ENCODE peak calls at places on chromosomes 3 and 15, in five cellular contexts. Z, D, L, B and F are unnamed samples.

GRCh38 chr3:126380011-126380768 is 14.5 kb upstream of the CFAP100 start:
- DNase-seq in B (no peak), D (no peak), Z (no peak), L (no peak), F (no peak)

GRCh38 chr3:90091557-90091956 is 984.1 kb downstream of the EPHA3 start:
- DNase-seq in D (peak), B (no peak), Z (peak), L (no peak), F (peak)

GRCh38 chr15:51401872-51402517 is 60.5 kb downstream of the GLDN start:
- DNase-seq in Z (peak), L (peak), D (peak), B (no peak), F (peak)

GRCh38 chr3:133693821-133694220 is 32.1 kb upstream of the TOPBP1 start:
- DNase-seq in D (no peak), B (no peak), Z (no peak), L (no peak), F (no peak)

GRCh38 chr15:74130089-74130848 is at the start of gene ISLR2:
- DNase-seq in B (no peak), Z (no peak), D (no peak), L (no peak), F (no peak)

GRCh38 chr15:90991587-90992285 is 2.6 kb downstream of the PRC1 start:
- DNase-seq in Z (no peak), D (peak), L (no peak), B (no peak), F (no peak)

GRCh38 chr15:51094606-51095569 is at the start of gene TNFAIP8L3:
- DNase-seq in D (peak), L (peak), B (no peak), Z (no peak), F (no peak)

GRCh38 chr15:92495468-92495867 is 101.8 kb downstream of the ST8SIA2 start:
- DNase-seq in L (no peak), B (no peak), Z (no peak), D (no peak), F (no peak)

DNA sequence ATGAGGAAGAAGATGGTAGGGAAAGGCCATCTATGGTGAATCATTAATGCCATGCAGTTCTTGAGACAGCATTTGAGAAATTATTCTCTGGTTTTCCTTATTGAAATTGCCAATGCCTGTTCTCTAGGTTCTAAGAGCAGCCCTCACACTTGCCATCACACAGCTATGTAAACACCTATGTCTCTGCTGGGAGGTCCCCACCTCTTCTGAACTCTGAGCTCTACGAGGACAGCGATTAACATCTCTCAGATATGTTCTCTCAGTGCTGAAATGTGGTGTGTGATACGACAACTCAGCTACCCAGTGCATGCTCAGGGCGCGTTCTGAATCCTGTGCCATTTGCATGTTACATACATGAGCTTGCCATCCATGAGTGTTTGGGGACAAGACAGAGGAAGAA is 131.3 kb upstream of the CTDSPL start:
- DNase-seq in B (no peak), Z (no peak), L (no peak), D (no peak), F (no peak)
- H3K9ac ChIP-seq in B (no peak), Z (no peak), L (no peak), D (no peak), F (no peak)

GRCh38 chr15:40055576-40056293 is 16.8 kb upstream of the SRP14 start:
- DNase-seq in L (no peak), D (peak), B (no peak), Z (no peak), F (no peak)
- H4K8ac ChIP-seq in L (no peak), D (no peak), B (no peak), Z (peak), F (peak)

GRCh38 chr3:113601240-113601639 is 68.9 kb downstream of the SIDT1 start:
- DNase-seq in B (no peak), D (no peak), Z (no peak), L (no peak), F (no peak)
- H3K9ac ChIP-seq in B (no peak), D (no peak), Z (no peak), L (no peak), F (no peak)

GRCh38 chr3:52317601-52318000 is 1.5 kb downstream of the DNAH1 start:
- DNase-seq in L (peak), B (peak), D (peak), Z (peak), F (peak)
- H4K8ac ChIP-seq in L (no peak), B (no peak), D (peak), Z (peak), F (peak)

GRCh38 chr3:64225695-64226499 is 631 bp upstream of the PRICKLE2 start:
- DNase-seq in B (no peak), D (peak), L (no peak), Z (peak), F (peak)
- H3K9ac ChIP-seq in B (no peak), D (no peak), L (no peak), Z (peak), F (peak)

DNA sequence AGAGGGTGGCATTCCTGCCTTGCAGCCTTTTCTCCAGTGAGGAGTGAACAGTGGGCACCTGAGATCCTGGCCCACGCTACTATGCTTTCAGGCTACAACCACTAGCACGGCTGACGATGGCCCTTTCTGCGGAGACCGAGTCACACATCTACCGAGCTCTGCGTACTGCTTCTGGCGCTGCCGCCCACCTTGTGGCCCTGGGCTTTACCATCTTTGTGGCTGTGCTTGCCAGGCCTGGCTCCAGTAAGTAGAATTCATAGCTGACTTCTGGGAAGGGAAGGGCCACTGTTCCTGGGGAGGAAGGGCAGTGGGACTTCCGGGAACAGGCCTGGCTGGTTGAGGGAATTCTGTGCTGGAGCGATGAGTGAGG is 641 bp downstream of the CYB561D2 start:
- DNase-seq in Z (no peak), L (no peak), D (no peak), B (no peak), F (no peak)
- H4K8ac ChIP-seq in Z (peak), L (no peak), D (no peak), B (peak), F (peak)

GRCh38 chr3:16124636-16125035 is 49.8 kb upstream of the GALNT15 start:
- DNase-seq in L (no peak), B (no peak), Z (peak), D (no peak), F (peak)
- H3K9ac ChIP-seq in L (no peak), B (no peak), Z (no peak), D (no peak), F (peak)

GRCh38 chr15:80568298-80568697 is 126.8 kb upstream of the ABHD17C start:
- DNase-seq in B (no peak), D (no peak), L (no peak), Z (peak), F (peak)
- H4K8ac ChIP-seq in B (no peak), D (no peak), L (no peak), Z (peak), F (no peak)